ENCODE peak calls at places on chromosomes 2 and 18, in nine cellular contexts. D is endothelial cell of umbilical vein, K is HCT116, B is esophagus squamous epithelium, H is gastrocnemius medialis, C is adrenal gland, N is Peyer's patch, L is IMR-90, O is stomach. G is an unnamed sample. For H3K27me3, the result is how much of the 10 kb centered on the place peaks cover.

GRCh38 chr2:137050949-137051348 is 285.6 kb downstream of the THSD7B start:
- DNase-seq in L (no peak), K (no peak), H (no peak), D (peak), O (no peak), C (no peak), N (no peak), B (no peak), G (no peak)

GRCh38 chr2:37324536-37324785 is 172 bp downstream of the PRKD3 start:
- DNase-seq in N (peak), B (peak), K (no peak), O (no peak), C (peak), D (no peak), L (peak), H (peak), G (peak)

GRCh38 chr2:127176371-127177311 is 43.5 kb downstream of the CYP27C1 start:
- DNase-seq in K (no peak), O (peak), H (no peak), N (no peak), D (no peak), B (no peak), C (peak), L (peak), G (no peak)

GRCh38 chr18:36212301-36212977 is 25.1 kb downstream of the MOCOS start:
- DNase-seq in N (no peak), H (no peak), K (no peak), C (no peak), B (no peak), O (no peak), D (no peak), L (peak), G (peak)

GRCh38 chr2:20590704-20591515 is 60.0 kb downstream of the HS1BP3 start:
- DNase-seq in N (peak), B (no peak), O (peak), K (no peak), H (no peak), D (no peak), C (no peak), L (no peak), G (peak)

GRCh38 chr2:128325665-128326181 is 7.1 kb upstream of the HS6ST1 start:
- DNase-seq in K (no peak), C (no peak), H (no peak), B (no peak), O (peak), L (no peak), N (peak), D (no peak), G (peak)

GRCh38 chr2:221374234-221374633 is 197.9 kb downstream of the EPHA4 start:
- DNase-seq in C (no peak), D (no peak), N (no peak), K (no peak), L (no peak), H (no peak), B (no peak), O (no peak), G (no peak)

GRCh38 chr2:108918941-108919341 is 70.1 kb downstream of the EDAR start:
- DNase-seq in B (no peak), H (no peak), N (no peak), K (no peak), C (no peak), D (no peak), O (peak), L (no peak), G (peak)

GRCh38 chr2:216004408-216005283 is 8.7 kb downstream of the MREG start:
- DNase-seq in H (no peak), L (no peak), K (no peak), N (no peak), O (no peak), C (no peak), D (no peak), B (no peak), G (no peak)

GRCh38 chr18:34787931-34788532 is 77.9 kb downstream of the DTNA start:
- DNase-seq in B (no peak), K (peak), L (peak), N (peak), D (peak), C (peak), H (peak), O (peak), G (no peak)

GRCh38 chr2:9211496-9211895 is 4.9 kb downstream of the ASAP2 start:
- DNase-seq in H (no peak), C (no peak), K (no peak), D (peak), O (no peak), N (no peak), L (no peak), B (no peak), G (no peak)

GRCh38 chr2:227774011-227774624 is 28.4 kb downstream of the SCYGR8 start:
- DNase-seq in L (no peak), N (peak), O (no peak), C (no peak), B (no peak), D (peak), H (no peak), K (peak), G (no peak)

GRCh38 chr18:11667578-11667977 is 21.5 kb upstream of the GNAL start:
- DNase-seq in B (no peak), C (no peak), K (no peak), H (no peak), D (no peak), O (no peak), L (no peak), N (no peak), G (no peak)

GRCh38 chr18:43863180-43863579 is 585.9 kb upstream of the SYT4 start:
- DNase-seq in D (no peak), L (no peak), H (peak), K (no peak), C (no peak), N (no peak), B (no peak), O (no peak), G (no peak)

GRCh38 chr18:43525149-43525548 is 247.9 kb upstream of the SYT4 start:
- DNase-seq in O (no peak), D (no peak), C (no peak), B (no peak), N (no peak), H (no peak), L (no peak), K (no peak), G (no peak)

GRCh38 chr18:34947711-34948125 is 93.5 kb upstream of the MAPRE2 start:
- DNase-seq in B (no peak), O (no peak), D (peak), H (peak), C (no peak), K (no peak), N (no peak), L (peak), G (no peak)

GRCh38 chr2:33372940-33373553 is 103.4 kb upstream of the RASGRP3 start:
- DNase-seq in O (no peak), L (peak), C (peak), N (peak), H (no peak), D (peak), K (peak), B (no peak), G (no peak)

GRCh38 chr2:220994841-220995240 is 577.3 kb downstream of the EPHA4 start:
- DNase-seq in K (no peak), C (no peak), N (no peak), H (no peak), D (no peak), B (no peak), O (no peak), L (no peak), G (no peak)

GRCh38 chr2:173400760-173401159 is 46.1 kb downstream of the CDCA7 start:
- DNase-seq in L (no peak), K (peak), N (no peak), D (peak), B (no peak), C (no peak), O (no peak), H (no peak), G (no peak)

GRCh38 chr2:68741805-68742306 is 7.2 kb downstream of the ARHGAP25 start:
- DNase-seq in L (peak), O (no peak), D (no peak), B (no peak), N (no peak), H (no peak), K (no peak), C (no peak), G (no peak)

GRCh38 chr2:26691881-26692813 is at the start of gene KCNK3:
- DNase-seq in O (peak), C (peak), K (no peak), D (peak), L (peak), N (no peak), H (no peak), B (no peak), G (peak)

GRCh38 chr2:168757223-168757622 is 45.2 kb upstream of the NOSTRIN start:
- DNase-seq in L (no peak), C (no peak), D (peak), B (no peak), O (no peak), K (no peak), H (no peak), N (no peak), G (no peak)

GRCh38 chr2:65620524-65620923 is 188.1 kb upstream of the SPRED2 start:
- DNase-seq in K (no peak), H (no peak), O (no peak), L (no peak), B (no peak), D (no peak), N (no peak), C (no peak), G (no peak)

GRCh38 chr2:79982445-79982844 is 322.1 kb downstream of the LRRTM1 start:
- DNase-seq in N (peak), H (no peak), C (no peak), B (no peak), L (no peak), O (no peak), K (no peak), D (no peak), G (no peak)

GRCh38 chr2:38504169-38504568 is 98.6 kb downstream of the HNRNPLL start:
- DNase-seq in C (no peak), L (no peak), B (no peak), O (no peak), K (no peak), N (no peak), H (peak), D (no peak), G (no peak)

GRCh38 chr2:57899898-57900297 is 146.7 kb upstream of the VRK2 start:
- DNase-seq in C (no peak), B (no peak), K (no peak), O (no peak), H (no peak), D (no peak), L (no peak), N (no peak), G (no peak)

GRCh38 chr2:131201098-131201497 is 8.2 kb upstream of the POTEE start:
- DNase-seq in C (no peak), L (no peak), B (no peak), O (no peak), H (no peak), K (no peak), D (no peak), N (no peak), G (no peak)

GRCh38 chr2:64963719-64964118 is 25.5 kb upstream of the SLC1A4 start:
- DNase-seq in B (no peak), L (no peak), H (no peak), D (no peak), N (no peak), O (no peak), C (no peak), K (no peak), G (no peak)

GRCh38 chr2:210224660-210225460 is at the start of gene ACADL:
- DNase-seq in O (peak), N (peak), B (no peak), C (no peak), L (no peak), H (peak), K (no peak), D (peak), G (peak)

GRCh38 chr2:237075749-237076599 is 9.7 kb upstream of the COPS8 start:
- DNase-seq in K (no peak), N (no peak), D (no peak), C (no peak), O (peak), L (peak), H (no peak), B (no peak), G (no peak)

GRCh38 chr2:178152033-178152432 is 39.8 kb downstream of the RBM45 start:
- DNase-seq in L (peak), C (no peak), N (no peak), H (no peak), D (no peak), B (no peak), K (no peak), O (no peak), G (no peak)

GRCh38 chr2:99890616-99891259 is 251.7 kb downstream of the AFF3 start:
- DNase-seq in B (no peak), O (no peak), H (no peak), N (no peak), D (no peak), L (no peak), K (no peak), C (no peak), G (no peak)

GRCh38 chr2:220504890-220505564 is 877.6 kb downstream of the SLC4A3 start:
- DNase-seq in H (no peak), L (peak), B (no peak), O (no peak), C (no peak), D (peak), N (no peak), K (no peak), G (no peak)

GRCh38 chr2:197558393-197558792 is 42.5 kb downstream of the MOB4 start:
- DNase-seq in D (no peak), K (no peak), O (no peak), H (no peak), C (no peak), N (no peak), L (no peak), B (no peak), G (no peak)

GRCh38 chr2:113155331-113155730 is 18.4 kb upstream of the PSD4 start:
- DNase-seq in L (no peak), C (no peak), K (no peak), B (no peak), N (no peak), D (no peak), O (no peak), H (no peak), G (no peak)
- H3K27me3 ChIP-seq in L (under half), C (under half), K (under half), B (under half), N (under half), D (under half), O (under half), H (under half), G (under half)

DNA sequence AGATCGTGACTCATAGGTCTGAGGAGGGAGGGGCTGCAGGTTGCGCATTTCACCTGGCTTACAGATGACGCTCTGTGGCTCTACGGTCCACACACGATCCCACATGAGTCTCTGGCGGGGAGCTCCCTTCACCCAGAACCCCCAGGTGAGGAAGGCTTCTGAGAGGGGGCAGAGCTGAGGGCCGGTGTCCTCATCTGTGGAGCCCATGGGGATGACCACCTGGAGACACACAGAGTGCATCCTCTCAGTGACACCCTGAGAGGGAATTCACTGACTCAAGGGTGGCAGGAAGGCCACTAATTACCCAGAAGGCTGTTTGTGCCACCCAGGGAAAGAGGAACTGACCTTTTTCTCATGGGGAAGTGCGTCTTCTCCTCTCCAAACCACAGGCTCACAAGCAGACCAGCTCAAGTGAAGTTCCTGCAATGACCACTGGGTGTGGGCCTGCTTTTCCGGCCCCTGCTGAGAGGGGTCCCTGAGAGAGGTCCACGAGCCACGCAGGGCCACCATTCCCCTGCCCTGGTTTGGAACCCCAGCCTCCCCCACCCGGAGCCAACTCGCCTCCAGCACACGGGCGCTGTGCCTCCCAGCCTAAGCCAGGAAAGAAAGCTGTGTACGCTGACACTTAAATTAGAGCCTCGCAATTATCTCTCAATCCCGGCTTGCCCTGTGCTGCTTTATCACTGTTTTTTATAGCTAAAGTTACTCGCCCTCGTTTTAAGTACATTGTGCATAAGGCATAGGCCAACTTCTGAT is 114.1 kb downstream of the BCL11A start:
- DNase-seq in B (peak), C (peak), D (no peak), K (no peak), N (peak), L (no peak), H (no peak), O (peak), G (peak)
- TF ChIP-seq POLR2A in B (no peak), C (no peak), D (no peak), K (no peak), N (no peak), L (no peak), H (no peak), O (no peak), G (no peak)

GRCh38 chr2:97664636-97664970 is 759 bp upstream of the ACTR1B start:
- DNase-seq in D (no peak), N (no peak), C (no peak), H (no peak), B (no peak), K (peak), O (no peak), L (no peak), G (no peak)
- TF ChIP-seq CTCF in D (no peak), N (no peak), C (no peak), H (no peak), B (no peak), K (no peak), O (no peak), L (no peak), G (no peak)

GRCh38 chr2:176085861-176086771 is 2.4 kb upstream of the EVX2 start:
- DNase-seq in K (peak), N (peak), O (peak), C (peak), L (peak), D (peak), H (no peak), B (no peak), G (no peak)

GRCh38 chr2:176083796-176084261 is at the start of gene EVX2:
- DNase-seq in N (no peak), D (no peak), B (no peak), K (no peak), O (no peak), L (no peak), C (no peak), H (no peak), G (no peak)

GRCh38 chr2:176082885-176083731 is 654 bp downstream of the EVX2 start:
- DNase-seq in C (no peak), K (no peak), L (no peak), O (no peak), B (no peak), H (no peak), D (no peak), N (no peak), G (no peak)

GRCh38 chr2:176085120-176085788 is 1.5 kb upstream of the EVX2 start:
- DNase-seq in C (no peak), L (no peak), D (no peak), H (no peak), O (peak), N (peak), B (no peak), K (no peak), G (no peak)

GRCh38 chr2:176084629-176085119 is 912 bp upstream of the EVX2 start:
- DNase-seq in O (no peak), L (no peak), D (no peak), C (no peak), H (no peak), K (no peak), B (no peak), N (no peak), G (no peak)
- H3K27me3 ChIP-seq in O (half or more), L (half or more), D (half or more), C (half or more), H (half or more), K (under half), B (half or more), N (half or more), G (half or more)